ENCODE peak calls at places on chromosomes 11 and 22, in six cellular contexts. Z is PC-3, P is MM.1S, U is neural progenitor cell, L is ovary, O is fibroblast of lung. S is an unnamed sample.

GRCh38 chr11:86743223-86744118 is 56.9 kb upstream of the PRSS23 start:
- DNase-seq in P (no peak), O (peak), Z (peak), L (no peak), U (no peak), S (no peak)

GRCh38 chr11:61480936-61481335 is 27.6 kb upstream of the LRRC10B start:
- DNase-seq in O (no peak), U (peak), L (no peak), P (no peak), Z (peak), S (peak)

GRCh38 chr22:38718414-38718813 is 12.7 kb downstream of the GTPBP1 start:
- DNase-seq in U (peak), O (peak), L (peak), P (no peak), Z (peak), S (peak)

GRCh38 chr11:12205330-12205729 is 94.9 kb downstream of the MICAL2 start:
- DNase-seq in O (peak), P (no peak), U (no peak), L (no peak), Z (peak), S (no peak)

GRCh38 chr11:117823294-117823940 is 1.1 kb downstream of the FXYD2 start:
- DNase-seq in O (no peak), P (no peak), U (peak), L (peak), Z (no peak), S (no peak)

GRCh38 chr11:78147807-78148206 is 8.4 kb upstream of the ALG8 start:
- DNase-seq in O (no peak), U (no peak), P (no peak), Z (no peak), L (no peak), S (no peak)

GRCh38 chr11:117822031-117822521 is 2.5 kb downstream of the FXYD2 start:
- DNase-seq in P (peak), Z (peak), O (no peak), U (peak), L (peak), S (peak)

GRCh38 chr11:34655335-34656008 is 34.6 kb downstream of the EHF start:
- DNase-seq in U (no peak), L (no peak), P (no peak), Z (peak), O (peak), S (no peak)

GRCh38 chr22:38757464-38757757 is 1.6 kb upstream of the SUN2 start:
- DNase-seq in Z (no peak), L (no peak), O (no peak), P (no peak), U (no peak), S (no peak)

GRCh38 chr22:26585104-26585790 is 4.7 kb downstream of the TPST2 start:
- DNase-seq in Z (peak), U (no peak), L (peak), O (peak), P (no peak), S (no peak)

GRCh38 chr11:76577199-76577920 is 93.2 kb downstream of the LRRC32 start:
- DNase-seq in Z (peak), U (no peak), L (no peak), O (peak), P (no peak), S (no peak)

GRCh38 chr11:76577921-76578654 is 92.5 kb downstream of the LRRC32 start:
- DNase-seq in Z (no peak), U (no peak), P (no peak), L (no peak), O (no peak), S (no peak)

GRCh38 chr11:76578655-76579046 is 91.9 kb downstream of the LRRC32 start:
- DNase-seq in P (no peak), O (no peak), Z (no peak), U (peak), L (no peak), S (no peak)

GRCh38 chr11:76579752-76580151 is 90.8 kb downstream of the LRRC32 start:
- DNase-seq in Z (no peak), U (no peak), O (no peak), L (no peak), P (no peak), S (no peak)

DNA sequence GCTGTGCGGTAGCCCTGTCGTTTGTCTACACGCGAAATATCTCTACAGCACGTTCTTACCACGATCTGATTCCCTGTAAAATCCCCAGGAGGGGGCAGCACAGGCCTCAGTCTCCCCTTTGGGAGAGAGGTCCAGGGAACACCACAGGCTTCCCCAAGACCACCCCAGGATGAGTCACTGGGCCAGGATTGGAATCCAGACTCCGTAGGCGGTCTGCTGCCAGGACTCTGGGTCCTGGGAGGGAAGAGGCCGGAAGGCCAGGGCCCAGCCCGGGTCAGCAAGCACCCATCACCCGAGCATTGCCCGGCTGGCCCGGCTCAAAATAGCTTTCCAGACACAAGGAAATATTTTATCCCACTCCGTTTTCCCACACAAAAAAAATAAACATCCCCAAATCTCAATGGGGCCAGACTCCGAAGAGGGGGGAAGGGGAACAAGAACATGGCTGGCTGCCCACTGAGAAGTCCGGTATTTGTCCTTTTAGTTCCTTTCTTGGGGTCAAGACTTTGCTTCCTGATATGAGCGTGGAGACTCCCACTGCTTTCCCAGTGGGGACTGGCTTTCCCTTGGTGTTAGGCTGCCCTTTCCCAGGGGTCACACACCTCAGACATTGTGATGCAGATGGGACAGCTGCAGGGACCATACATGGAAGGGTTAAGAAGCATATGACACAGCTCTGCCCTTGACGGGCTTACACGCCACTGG is 91.3 kb downstream of the LRRC32 start:
- DNase-seq in L (peak), P (no peak), Z (no peak), O (no peak), U (peak), S (no peak)
- TF ChIP-seq CTCF in L (no peak), P (no peak), Z (peak), O (peak), U (peak), S (no peak)

DNA sequence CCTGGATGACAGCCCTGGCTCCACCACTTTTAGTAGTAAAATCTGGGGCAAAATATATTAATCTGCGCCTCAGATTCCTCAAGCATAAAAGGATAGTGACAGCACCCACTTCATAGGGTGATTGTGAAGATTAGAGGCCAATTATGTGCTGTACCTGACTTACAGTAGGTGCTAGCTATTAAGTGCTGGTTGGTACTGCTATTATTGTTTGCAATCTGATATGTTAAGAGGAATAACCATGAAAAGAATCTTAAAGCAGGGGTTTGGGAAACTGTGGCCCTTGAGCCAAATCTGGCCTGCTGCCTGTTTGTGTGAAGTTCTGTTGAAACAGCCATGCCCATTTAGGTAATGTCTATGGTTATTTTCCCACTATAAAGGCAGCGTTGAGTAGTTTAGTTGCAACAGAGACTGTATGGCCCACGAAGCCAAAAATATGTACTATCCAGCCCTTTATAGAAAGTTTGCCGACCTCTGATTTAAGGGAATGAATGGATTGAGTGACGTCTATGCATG is 44.7 kb upstream of the MN1 start:
- DNase-seq in Z (no peak), U (no peak), O (no peak), L (no peak), P (no peak), S (no peak)
- TF ChIP-seq CTCF in Z (no peak), U (no peak), O (no peak), L (no peak), P (no peak), S (no peak)

GRCh38 chr11:13247606-13248320 is 29.8 kb upstream of the BMAL1 start:
- DNase-seq in Z (no peak), L (no peak), U (no peak), P (no peak), O (no peak), S (no peak)

GRCh38 chr11:13249177-13249576 is 28.4 kb upstream of the BMAL1 start:
- DNase-seq in L (no peak), Z (no peak), P (no peak), U (no peak), O (no peak), S (no peak)

GRCh38 chr11:13251961-13252360 is 25.6 kb upstream of the BMAL1 start:
- DNase-seq in P (no peak), Z (no peak), L (no peak), O (no peak), U (no peak), S (no peak)

DNA sequence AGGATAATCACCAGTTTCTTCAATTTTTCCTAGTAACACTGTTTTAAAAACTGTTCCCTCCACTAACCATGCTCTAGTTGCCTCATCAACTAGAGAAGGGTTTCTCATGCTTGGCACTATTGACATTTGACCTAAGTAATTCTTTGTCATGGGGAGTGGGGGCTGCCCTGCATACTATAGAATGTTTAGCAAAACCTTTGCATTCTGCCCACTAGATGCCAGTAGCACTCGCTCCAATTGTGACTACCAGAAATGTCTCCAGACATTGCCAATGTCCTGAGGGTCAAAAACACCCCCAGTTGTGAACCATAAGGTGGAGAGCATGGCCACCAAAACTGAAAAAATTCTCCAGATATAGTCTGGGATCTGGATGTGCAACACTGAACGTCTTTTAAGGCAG is 27.6 kb upstream of the BMAL1 start:
- DNase-seq in Z (peak), U (peak), P (peak), L (no peak), O (no peak), S (no peak)
- TF ChIP-seq CTCF in Z (peak), U (peak), P (peak), L (no peak), O (peak), S (no peak)

DNA sequence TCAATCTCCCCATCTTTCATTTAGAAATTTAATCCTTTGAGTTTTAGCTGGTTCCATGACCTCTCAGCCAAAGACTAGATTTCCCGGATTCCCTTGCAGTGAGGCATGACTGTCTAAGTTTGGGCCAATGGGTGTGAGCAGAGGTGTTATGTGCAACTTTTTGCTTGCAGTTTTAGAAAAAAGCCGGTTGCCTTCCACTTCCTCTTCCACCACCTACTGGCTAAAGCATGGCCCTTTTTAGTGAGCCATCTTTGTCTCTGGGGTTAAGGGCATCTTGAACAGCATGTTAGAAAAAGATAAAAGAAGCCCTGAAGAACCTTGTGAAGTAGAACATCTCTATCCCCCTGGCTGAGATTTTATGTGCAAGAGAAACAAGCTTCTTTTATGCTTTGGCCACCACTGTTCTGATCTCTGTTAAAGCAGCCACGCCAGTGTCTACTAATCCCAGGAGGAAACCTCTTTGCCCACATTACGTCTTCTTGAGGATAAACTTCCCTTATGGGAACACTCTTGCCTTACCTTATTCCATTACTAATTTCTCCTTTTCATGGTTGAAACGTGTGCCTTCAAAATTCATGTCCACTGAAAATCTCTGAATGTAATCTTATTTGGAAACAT is 279.9 kb downstream of the TENM4 start:
- DNase-seq in L (no peak), P (no peak), Z (peak), U (peak), O (peak), S (no peak)
- TF ChIP-seq CTCF in L (no peak), P (peak), Z (peak), U (peak), O (peak), S (no peak)

GRCh38 chr11:110478410-110478809 is 48.7 kb downstream of the FDX1 start:
- DNase-seq in P (no peak), O (no peak), Z (no peak), U (peak), L (no peak), S (peak)
- TF ChIP-seq CTCF in P (no peak), O (peak), Z (peak), U (peak), L (no peak), S (peak)

DNA sequence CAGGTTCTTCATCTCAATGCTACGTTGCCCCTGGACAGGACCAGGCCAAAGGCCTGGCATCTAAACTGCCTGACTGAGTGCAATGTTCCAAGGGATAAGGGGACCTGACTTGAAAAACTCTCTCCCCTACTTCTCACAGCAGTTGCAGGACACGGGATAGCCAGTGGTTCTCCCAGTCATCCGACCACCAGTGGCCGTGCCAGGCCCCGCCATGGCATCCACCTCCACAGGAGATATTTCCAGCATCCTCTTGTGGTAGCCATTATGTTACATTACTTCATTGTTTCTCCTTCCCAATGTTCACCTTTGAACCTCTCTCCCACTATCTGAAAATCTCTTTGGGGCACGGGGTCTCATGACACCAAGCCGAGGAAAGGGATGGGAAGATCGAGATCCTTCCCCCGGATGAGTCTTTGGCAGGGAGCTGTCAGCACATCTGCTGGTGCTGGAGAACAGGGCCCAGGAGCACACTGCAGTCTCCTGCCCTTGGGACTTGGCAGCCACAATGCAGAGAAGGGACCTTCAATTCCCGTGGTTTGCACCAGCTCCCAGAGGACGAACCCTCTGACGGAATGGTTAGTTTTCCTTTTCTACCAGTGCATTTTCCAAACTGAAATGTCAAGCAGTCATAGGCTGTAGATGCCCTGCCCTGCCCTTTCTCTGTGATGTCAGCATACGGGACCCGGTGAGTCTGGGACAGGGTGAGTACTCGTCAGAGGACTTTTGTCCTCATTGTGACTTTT is 121.2 kb downstream of the ETS1 start:
- DNase-seq in O (no peak), L (no peak), P (no peak), U (no peak), Z (no peak), S (no peak)
- TF ChIP-seq CTCF in O (no peak), L (no peak), P (no peak), U (no peak), Z (no peak), S (no peak)

GRCh38 chr11:57546869-57547518 is 9.6 kb downstream of the SMTNL1 start:
- DNase-seq in L (no peak), U (peak), P (peak), Z (peak), O (peak), S (no peak)
- TF ChIP-seq CTCF in L (no peak), U (peak), P (peak), Z (peak), O (peak), S (no peak)

GRCh38 chr11:132008872-132009271 is 638.5 kb downstream of the NTM start:
- DNase-seq in O (no peak), U (peak), P (no peak), L (no peak), Z (no peak), S (no peak)
- TF ChIP-seq CTCF in O (no peak), U (no peak), P (no peak), L (no peak), Z (no peak), S (no peak)

GRCh38 chr22:49269928-49270327 is 557.7 kb downstream of the BRD1 start:
- DNase-seq in Z (no peak), L (no peak), U (peak), P (no peak), O (no peak), S (no peak)

GRCh38 chr22:49269371-49269770 is 558.3 kb downstream of the BRD1 start:
- DNase-seq in P (no peak), L (no peak), U (peak), Z (no peak), O (no peak), S (no peak)

GRCh38 chr22:49267996-49268395 is 559.7 kb downstream of the BRD1 start:
- DNase-seq in P (no peak), Z (no peak), U (no peak), O (no peak), L (no peak), S (no peak)

GRCh38 chr22:49270595-49271368 is 556.9 kb downstream of the BRD1 start:
- DNase-seq in U (no peak), Z (no peak), O (no peak), L (no peak), P (no peak), S (no peak)

GRCh38 chr22:49268924-49269323 is 558.7 kb downstream of the BRD1 start:
- DNase-seq in L (no peak), Z (no peak), P (no peak), U (no peak), O (no peak), S (no peak)
- TF ChIP-seq CTCF in L (no peak), Z (no peak), P (no peak), U (no peak), O (no peak), S (no peak)

GRCh38 chr11:940496-941135 is 14.9 kb downstream of the AP2A2 start:
- DNase-seq in L (no peak), O (no peak), U (peak), P (no peak), Z (no peak), S (peak)
- TF ChIP-seq CTCF in L (no peak), O (no peak), U (no peak), P (no peak), Z (no peak), S (no peak)